ENCODE peak calls at places on chromosomes 16 and 17, in four cellular contexts. L is CD4-positive, alpha-beta T cell; Z is A549; O is substantia nigra. E is an unnamed sample.
A peak's percentile ranks its signal among the peaks of the same experiment; 100 is the strongest.

GRCh38 chr17:77821114-77821513 is 137.4 kb upstream of the TNRC6C start:
- DNase-seq in L (no peak), Z (peak; percentile 34), O (no peak), E (no peak)

GRCh38 chr16:88753191-88753590 is 31.8 kb downstream of the PIEZO1 start:
- DNase-seq in L (no peak), Z (no peak), O (no peak), E (no peak)

GRCh38 chr16:2122429-2122828 is 13.3 kb downstream of the PKD1 start:
- DNase-seq in L (no peak), Z (no peak), O (no peak), E (no peak)

GRCh38 chr16:50474138-50474537 is 74.1 kb upstream of the NKD1 start:
- DNase-seq in L (no peak), Z (no peak), O (no peak), E (no peak)

GRCh38 chr17:47982645-47983440 is 11.9 kb downstream of the CDK5RAP3 start:
- DNase-seq in L (no peak), Z (no peak), O (no peak), E (no peak)

GRCh38 chr16:73058221-73058615 is 10.3 kb upstream of the ZFHX3 start:
- DNase-seq in L (no peak), Z (no peak), O (peak; percentile 14), E (no peak)

GRCh38 chr17:83201206-83202001 is 122.0 kb downstream of the METRNL start:
- DNase-seq in L (no peak), Z (no peak), O (no peak), E (no peak)

GRCh38 chr16:58021661-58022551 is 3.6 kb upstream of the MMP15 start:
- DNase-seq in L (no peak), Z (no peak), O (no peak), E (no peak)

GRCh38 chr17:80796430-80796861 is 195.2 kb upstream of the CHMP6 start:
- DNase-seq in L (no peak), Z (no peak), O (no peak), E (no peak)

GRCh38 chr16:49608801-49609200 is 235.2 kb downstream of the C16orf78 start:
- DNase-seq in L (no peak), Z (peak; percentile 21), O (no peak), E (no peak)

GRCh38 chr16:64920211-64920610 is 201.7 kb downstream of the CDH11 start:
- DNase-seq in L (no peak), Z (no peak), O (no peak), E (no peak)

GRCh38 chr17:31695456-31696090 is 163.5 kb downstream of the COPRS start:
- DNase-seq in L (no peak), Z (no peak), O (peak; percentile 30), E (no peak)

GRCh38 chr17:49963626-49964538 is 5.1 kb upstream of the DLX4 start:
- DNase-seq in L (no peak), Z (no peak), O (no peak), E (no peak)

GRCh38 chr16:53892155-53892554 is 188.2 kb downstream of the FTO start:
- DNase-seq in L (no peak), Z (peak; percentile 62), O (peak; percentile 50), E (peak; percentile 27)

GRCh38 chr17:65556014-65556909 is 5.2 kb downstream of the AXIN2 start:
- DNase-seq in L (peak; percentile 91), Z (peak; percentile 78), O (peak; percentile 71), E (peak; percentile 85)

GRCh38 chr16:12526521-12526920 is 277.2 kb downstream of the CPPED1 start:
- DNase-seq in L (no peak), Z (no peak), O (no peak), E (no peak)

E was measured in naive thymus-derived CD8-positive, alpha-beta T cell.